ENCODE peak calls at places on chromosomes 12 and 14, in four cellular contexts. J is hepatocyte, B is spleen, N is ovary. X is an unnamed sample.

GRCh38 chr12:20967756-20968155 is 157.3 kb downstream of the SLCO1B3 start:
- DNase-seq in J (no peak), B (no peak), N (no peak), X (no peak)

GRCh38 chr12:27821259-27821973 is 41.4 kb upstream of the MANSC4 start:
- DNase-seq in J (peak; percentile 82), B (no peak), N (no peak), X (no peak)

GRCh38 chr14:85572845-85573244 is 42.9 kb downstream of the FLRT2 start:
- DNase-seq in J (no peak), B (no peak), N (no peak), X (no peak)

GRCh38 chr14:77474763-77475162 is 16.9 kb downstream of the AHSA1 start:
- DNase-seq in J (no peak), B (no peak), N (no peak), X (peak; percentile 40)

GRCh38 chr14:52338282-52338681 is 24.2 kb downstream of the PTGER2 start:
- DNase-seq in J (peak; percentile 25), B (no peak), N (no peak), X (no peak)

GRCh38 chr12:112473056-112473455 is 54.3 kb downstream of the PTPN11 start:
- DNase-seq in J (no peak), B (no peak), N (no peak), X (no peak)

GRCh38 chr12:28290262-28290661 is 100.0 kb downstream of the CCDC91 start:
- DNase-seq in J (no peak), B (no peak), N (no peak), X (no peak)

GRCh38 chr14:94142247-94142646 is 12.8 kb upstream of the IFI27L2 start:
- DNase-seq in J (no peak), B (no peak), N (no peak), X (no peak)

GRCh38 chr12:97308576-97309198 is 153.9 kb upstream of the RMST start:
- DNase-seq in J (peak; percentile 58), B (no peak), N (no peak), X (no peak)

X was measured in right cardiac atrium.